ENCODE peak calls at places on chromosome 9, in ten cellular contexts. V is NCI-H1694 treated with DMSO at 0.1 percent for 48 hours; U is HS-27A; P is T1000; E is mesendoderm; J is activated T-cell treated with anti-CD3 and anti-CD28 coated beads, Interleukin-2, amount 50 U/mL, for 72 hours; G is stimulated activated CD4-positive, alpha-beta T cell treated with anti-CD3 and anti-CD28 coated beads, Interleukin-12 subunit alpha, Interleukin-12 subunit beta, amount 100 ng/mL, for 48 hours; F is endothelial cell; X is fibroblast of lung; W is stimulated activated naive CD8-positive, alpha-beta T cell treated with anti-CD3 and anti-CD28 coated beads, Interleukin-15, amount 100 ng/mL, for 72 hours. S is an unnamed sample.

GRCh38 chr9:102855646-102856045 is 139.5 kb upstream of the CYLC2 start:
- DNase-seq in V (no peak), U (no peak), P (no peak), E (no peak), J (no peak), G (no peak), F (no peak), X (peak; percentile 1), W (no peak), S (no peak)

GRCh38 chr9:136098844-136099243 is 3.8 kb upstream of the NACC2 start:
- DNase-seq in V (no peak), U (no peak), P (no peak), E (no peak), J (no peak), G (no peak), F (no peak), X (no peak), W (no peak), S (peak; percentile 41)

GRCh38 chr9:119701651-119702050 is 332.4 kb upstream of the BRINP1 start:
- DNase-seq in V (no peak), U (no peak), P (no peak), E (no peak), J (no peak), G (no peak), F (no peak), X (no peak), W (no peak), S (no peak)

GRCh38 chr9:135978650-135979461 is 17.7 kb upstream of the UBAC1 start:
- DNase-seq in V (no peak), U (no peak), P (no peak), E (no peak), J (peak; percentile 39), G (no peak), F (no peak), X (no peak), W (peak; percentile 20), S (peak; percentile 47)

GRCh38 chr9:129177443-129177790 is 644 bp downstream of the IER5L start:
- DNase-seq in V (no peak), U (no peak), P (no peak), E (no peak), J (no peak), G (peak; percentile 12), F (peak; percentile 44), X (no peak), W (no peak), S (no peak)

GRCh38 chr9:101601904-101602765 is 7.4 kb upstream of the PPP3R2 start:
- DNase-seq in V (peak; percentile 59), U (no peak), P (peak; percentile 50), E (peak; percentile 83), J (no peak), G (no peak), F (peak; percentile 38), X (peak; percentile 28), W (peak; percentile 6), S (peak; percentile 26)

GRCh38 chr9:14107977-14108376 is 206.0 kb downstream of the NFIB start:
- DNase-seq in V (no peak), U (no peak), P (no peak), E (peak; percentile 73), J (no peak), G (no peak), F (no peak), X (no peak), W (no peak), S (no peak)

GRCh38 chr9:110343537-110343936 is 5.9 kb upstream of the TXNDC8 start:
- DNase-seq in V (no peak), U (no peak), P (no peak), E (no peak), J (no peak), G (no peak), F (no peak), X (no peak), W (no peak), S (no peak)

GRCh38 chr9:3475300-3476020 is 50.3 kb downstream of the RFX3 start:
- DNase-seq in V (no peak), U (no peak), P (no peak), E (peak; percentile 18), J (peak; percentile 6), G (no peak), F (no peak), X (no peak), W (no peak), S (no peak)

GRCh38 chr9:128683340-128684064 is 5.5 kb upstream of the SET start:
- DNase-seq in V (no peak), U (no peak), P (no peak), E (peak; percentile 95), J (peak; percentile 60), G (no peak), F (no peak), X (peak; percentile 49), W (peak; percentile 27), S (no peak)

GRCh38 chr9:78967557-78968212 is 604.1 kb upstream of the TLE4 start:
- DNase-seq in V (no peak), U (no peak), P (no peak), E (peak; percentile 55), J (no peak), G (no peak), F (no peak), X (no peak), W (no peak), S (no peak)

GRCh38 chr9:34653610-34654072 is 1.7 kb downstream of the IL11RA start:
- DNase-seq in V (peak; percentile 62), U (no peak), P (no peak), E (no peak), J (no peak), G (no peak), F (no peak), X (no peak), W (no peak), S (no peak)

GRCh38 chr9:6852243-6852963 is 94.6 kb downstream of the KDM4C start:
- DNase-seq in V (no peak), U (peak; percentile 23), P (no peak), E (no peak), J (no peak), G (no peak), F (no peak), X (peak; percentile 67), W (no peak), S (peak; percentile 75)

GRCh38 chr9:112838342-112838741 is 52.3 kb downstream of the SLC46A2 start:
- DNase-seq in V (no peak), U (no peak), P (no peak), E (no peak), J (no peak), G (no peak), F (no peak), X (no peak), W (no peak), S (no peak)

GRCh38 chr9:113482991-113483675 is 19.6 kb downstream of the RGS3 start:
- DNase-seq in V (no peak), U (no peak), P (no peak), E (no peak), J (no peak), G (no peak), F (no peak), X (no peak), W (no peak), S (no peak)

GRCh38 chr9:100426532-100427365 is at the start of gene MSANTD3:
- DNase-seq in V (peak; percentile 50), U (peak; percentile 65), P (peak; percentile 27), E (peak; percentile 80), J (peak; percentile 71), G (peak; percentile 39), F (peak; percentile 70), X (peak; percentile 79), W (peak; percentile 57), S (peak; percentile 70)

GRCh38 chr9:100440071-100440470 is 13.1 kb downstream of the MSANTD3 start:
- DNase-seq in V (no peak), U (no peak), P (no peak), E (no peak), J (no peak), G (no peak), F (no peak), X (peak; percentile 64), W (no peak), S (peak; percentile 50)

GRCh38 chr9:106878943-106879916 is 16.3 kb downstream of the ZNF462 start:
- DNase-seq in V (peak; percentile 44), U (no peak), P (no peak), E (no peak), J (no peak), G (no peak), F (peak; percentile 22), X (peak; percentile 98), W (no peak), S (peak; percentile 50)

GRCh38 chr9:94740191-94740874 is 13.8 kb downstream of the AOPEP start:
- DNase-seq in V (no peak), U (no peak), P (no peak), E (no peak), J (no peak), G (no peak), F (no peak), X (no peak), W (no peak), S (peak; percentile 29)

GRCh38 chr9:10265102-10265708 is 347.6 kb downstream of the PTPRD start:
- DNase-seq in V (no peak), U (no peak), P (peak; percentile 33), E (no peak), J (no peak), G (no peak), F (no peak), X (peak; percentile 87), W (no peak), S (peak; percentile 21)

GRCh38 chr9:18473551-18474279 is at the start of gene ADAMTSL1:
- DNase-seq in V (peak; percentile 3), U (no peak), P (no peak), E (peak; percentile 93), J (no peak), G (no peak), F (peak; percentile 64), X (peak; percentile 91), W (no peak), S (no peak)

GRCh38 chr9:591292-591691 is 250.2 kb upstream of the DMRT1 start:
- DNase-seq in V (no peak), U (no peak), P (no peak), E (peak; percentile 61), J (no peak), G (no peak), F (no peak), X (peak; percentile 7), W (no peak), S (no peak)

GRCh38 chr9:120099064-120099463 is 480.9 kb downstream of the CDK5RAP2 start:
- DNase-seq in V (no peak), U (no peak), P (no peak), E (peak; percentile 37), J (no peak), G (no peak), F (no peak), X (no peak), W (no peak), S (no peak)

GRCh38 chr9:112886351-112886750 is 4.3 kb downstream of the SLC46A2 start:
- DNase-seq in V (no peak), U (no peak), P (no peak), E (no peak), J (no peak), G (no peak), F (no peak), X (no peak), W (no peak), S (no peak)

GRCh38 chr9:73037613-73038012 is 84.8 kb upstream of the ALDH1A1 start:
- DNase-seq in V (no peak), U (no peak), P (no peak), E (peak; percentile 48), J (no peak), G (no peak), F (no peak), X (peak; percentile 45), W (no peak), S (no peak)

GRCh38 chr9:128787583-128788156 is 617 bp downstream of the TBC1D13 start:
- DNase-seq in V (no peak), U (no peak), P (no peak), E (peak; percentile 41), J (peak; percentile 2), G (no peak), F (no peak), X (peak; percentile 14), W (no peak), S (peak; percentile 31)

GRCh38 chr9:73583590-73583989 is 431.9 kb downstream of the ANXA1 start:
- DNase-seq in V (no peak), U (no peak), P (no peak), E (no peak), J (no peak), G (no peak), F (no peak), X (peak; percentile 82), W (no peak), S (no peak)

S was measured in hepatic stellate cell.